ENCODE peak calls at places on chromosomes 13 and 19, in eight cellular contexts. One of them, this sample, is unnamed.
A peak's percentile ranks its signal among the peaks of the same experiment; 100 is the strongest.

GRCh38 chr13:95809429-95809828 is 132.5 kb downstream of the DNAJC3 start:
- DNase-seq in lung: no peak
- DNase-seq in fibroblast of the aortic adventitia: no peak
- DNase-seq in Peyer's patch: no peak
- DNase-seq in nephron progenitor cell: no peak
- DNase-seq in brain microvascular endothelial cell: no peak
- DNase-seq in psoas muscle: no peak
- DNase-seq in progenitor cell of endocrine pancreas: no peak
- DNase-seq in this sample: no peak

GRCh38 chr19:29060833-29061364 is 152.1 kb downstream of the UQCRFS1 start:
- DNase-seq in fibroblast of the aortic adventitia: no peak
- DNase-seq in nephron progenitor cell: no peak
- DNase-seq in psoas muscle: no peak
- DNase-seq in progenitor cell of endocrine pancreas: no peak
- DNase-seq in lung: no peak
- DNase-seq in brain microvascular endothelial cell: no peak
- DNase-seq in Peyer's patch: no peak
- DNase-seq in this sample: no peak

GRCh38 chr19:290539-291521 is at the start of gene PLPP2:
- DNase-seq in brain microvascular endothelial cell: no peak
- DNase-seq in progenitor cell of endocrine pancreas: peak; percentile 58
- DNase-seq in fibroblast of the aortic adventitia: peak; percentile 17
- DNase-seq in Peyer's patch: peak; percentile 81
- DNase-seq in psoas muscle: no peak
- DNase-seq in nephron progenitor cell: no peak
- DNase-seq in lung: peak; percentile 54
- DNase-seq in this sample: no peak

GRCh38 chr13:101398191-101398590 is 18.1 kb downstream of the NALCN start:
- DNase-seq in fibroblast of the aortic adventitia: peak; percentile 39
- DNase-seq in progenitor cell of endocrine pancreas: no peak
- DNase-seq in lung: no peak
- DNase-seq in brain microvascular endothelial cell: peak; percentile 39
- DNase-seq in Peyer's patch: no peak
- DNase-seq in psoas muscle: no peak
- DNase-seq in nephron progenitor cell: no peak
- DNase-seq in this sample: no peak

GRCh38 chr19:48498576-48498879 is 13.1 kb downstream of the LMTK3 start:
- DNase-seq in lung: no peak
- DNase-seq in brain microvascular endothelial cell: no peak
- DNase-seq in progenitor cell of endocrine pancreas: no peak
- DNase-seq in Peyer's patch: no peak
- DNase-seq in psoas muscle: no peak
- DNase-seq in nephron progenitor cell: no peak
- DNase-seq in fibroblast of the aortic adventitia: no peak
- DNase-seq in this sample: no peak

GRCh38 chr13:29975287-29975686 is 124.9 kb upstream of the UBL3 start:
- DNase-seq in Peyer's patch: no peak
- DNase-seq in psoas muscle: no peak
- DNase-seq in lung: no peak
- DNase-seq in fibroblast of the aortic adventitia: no peak
- DNase-seq in nephron progenitor cell: no peak
- DNase-seq in progenitor cell of endocrine pancreas: no peak
- DNase-seq in brain microvascular endothelial cell: no peak
- DNase-seq in this sample: no peak

GRCh38 chr13:91375119-91375729 is 23.2 kb upstream of the GPC5 start:
- DNase-seq in progenitor cell of endocrine pancreas: no peak
- DNase-seq in Peyer's patch: no peak
- DNase-seq in lung: no peak
- DNase-seq in nephron progenitor cell: peak; percentile 6
- DNase-seq in fibroblast of the aortic adventitia: peak; percentile 35
- DNase-seq in brain microvascular endothelial cell: no peak
- DNase-seq in psoas muscle: no peak
- DNase-seq in this sample: no peak

GRCh38 chr19:53082929-53083328 is 20.3 kb downstream of the ZNF160 start:
- DNase-seq in brain microvascular endothelial cell: no peak
- DNase-seq in psoas muscle: no peak
- DNase-seq in nephron progenitor cell: no peak
- DNase-seq in fibroblast of the aortic adventitia: no peak
- DNase-seq in progenitor cell of endocrine pancreas: no peak
- DNase-seq in lung: no peak
- DNase-seq in Peyer's patch: no peak
- DNase-seq in this sample: no peak

GRCh38 chr13:94674609-94675348 is 37.6 kb downstream of the SOX21 start:
- DNase-seq in psoas muscle: no peak
- DNase-seq in Peyer's patch: no peak
- DNase-seq in fibroblast of the aortic adventitia: peak; percentile 57
- DNase-seq in progenitor cell of endocrine pancreas: peak; percentile 55
- DNase-seq in lung: peak; percentile 39
- DNase-seq in nephron progenitor cell: peak; percentile 75
- DNase-seq in brain microvascular endothelial cell: peak; percentile 26
- DNase-seq in this sample: peak; percentile 72

GRCh38 chr19:40366697-40367561 is 18.4 kb downstream of the PLD3 start:
- DNase-seq in psoas muscle: no peak
- DNase-seq in brain microvascular endothelial cell: peak; percentile 13
- DNase-seq in progenitor cell of endocrine pancreas: peak; percentile 60
- DNase-seq in nephron progenitor cell: peak; percentile 57
- DNase-seq in lung: peak; percentile 43
- DNase-seq in fibroblast of the aortic adventitia: no peak
- DNase-seq in Peyer's patch: no peak
- DNase-seq in this sample: no peak

GRCh38 chr19:7788933-7789323 is 25.9 kb downstream of the CLEC4M start:
- DNase-seq in progenitor cell of endocrine pancreas: no peak
- DNase-seq in lung: no peak
- DNase-seq in brain microvascular endothelial cell: no peak
- DNase-seq in psoas muscle: no peak
- DNase-seq in nephron progenitor cell: peak; percentile 27
- DNase-seq in fibroblast of the aortic adventitia: no peak
- DNase-seq in Peyer's patch: no peak
- DNase-seq in this sample: no peak

GRCh38 chr13:99281811-99282263 is 23.7 kb upstream of the GPR18 start:
- DNase-seq in brain microvascular endothelial cell: no peak
- DNase-seq in nephron progenitor cell: no peak
- DNase-seq in Peyer's patch: no peak
- DNase-seq in lung: peak; percentile 64
- DNase-seq in fibroblast of the aortic adventitia: no peak
- DNase-seq in psoas muscle: peak; percentile 74
- DNase-seq in progenitor cell of endocrine pancreas: no peak
- DNase-seq in this sample: no peak

GRCh38 chr19:35797663-35798062 is 15.0 kb downstream of the PRODH2 start:
- DNase-seq in fibroblast of the aortic adventitia: no peak
- DNase-seq in nephron progenitor cell: peak; percentile 38
- DNase-seq in progenitor cell of endocrine pancreas: no peak
- DNase-seq in brain microvascular endothelial cell: no peak
- DNase-seq in lung: no peak
- DNase-seq in psoas muscle: no peak
- DNase-seq in Peyer's patch: no peak
- DNase-seq in this sample: no peak

GRCh38 chr19:3516675-3517207 is 10.6 kb downstream of the FZR1 start:
- DNase-seq in Peyer's patch: no peak
- DNase-seq in progenitor cell of endocrine pancreas: no peak
- DNase-seq in psoas muscle: no peak
- DNase-seq in nephron progenitor cell: no peak
- DNase-seq in fibroblast of the aortic adventitia: no peak
- DNase-seq in lung: no peak
- DNase-seq in brain microvascular endothelial cell: no peak
- DNase-seq in this sample: peak; percentile 68

GRCh38 chr19:1361601-1362384 is 21.9 kb upstream of the NDUFS7 start:
- DNase-seq in brain microvascular endothelial cell: peak; percentile 69
- DNase-seq in nephron progenitor cell: no peak
- DNase-seq in progenitor cell of endocrine pancreas: no peak
- DNase-seq in lung: no peak
- DNase-seq in fibroblast of the aortic adventitia: peak; percentile 63
- DNase-seq in Peyer's patch: no peak
- DNase-seq in psoas muscle: no peak
- DNase-seq in this sample: no peak

DNA sequence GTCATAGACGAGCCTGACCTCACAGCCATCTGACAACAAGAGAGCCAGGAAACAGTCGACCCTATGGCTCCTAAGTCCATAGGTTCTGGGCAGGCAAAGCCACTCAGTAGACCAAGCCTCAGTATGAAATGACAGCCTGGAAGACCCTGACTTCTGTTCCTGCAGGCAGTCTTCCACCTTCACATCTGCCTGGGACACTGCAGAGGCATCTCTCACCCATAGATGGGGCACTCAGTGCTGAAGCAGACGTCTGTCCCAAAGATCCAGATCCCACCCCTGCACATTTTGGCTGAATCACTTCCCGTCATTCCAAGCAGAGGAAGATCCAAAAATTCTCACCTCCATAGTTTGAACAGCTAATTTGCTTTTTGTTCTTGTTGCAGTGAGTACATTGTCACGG is 139.3 kb upstream of the ZNF507 start:
- DNase-seq in Peyer's patch: no peak
- DNase-seq in lung: no peak
- DNase-seq in brain microvascular endothelial cell: no peak
- DNase-seq in fibroblast of the aortic adventitia: no peak
- DNase-seq in progenitor cell of endocrine pancreas: no peak
- DNase-seq in psoas muscle: no peak
- DNase-seq in nephron progenitor cell: no peak
- DNase-seq in this sample: no peak
- TF ChIP-seq CTCF in Peyer's patch: no peak
- TF ChIP-seq CTCF in lung: no peak
- TF ChIP-seq CTCF in brain microvascular endothelial cell: no peak
- TF ChIP-seq CTCF in fibroblast of the aortic adventitia: no peak
- TF ChIP-seq CTCF in progenitor cell of endocrine pancreas: no peak
- TF ChIP-seq CTCF in psoas muscle: no peak
- TF ChIP-seq CTCF in nephron progenitor cell: no peak
- TF ChIP-seq CTCF in this sample: no peak

GRCh38 chr19:43748205-43748594 is 6.6 kb downstream of the SMG9 start:
- DNase-seq in brain microvascular endothelial cell: no peak
- DNase-seq in nephron progenitor cell: no peak
- DNase-seq in Peyer's patch: no peak
- DNase-seq in lung: no peak
- DNase-seq in progenitor cell of endocrine pancreas: no peak
- DNase-seq in psoas muscle: no peak
- DNase-seq in fibroblast of the aortic adventitia: no peak
- DNase-seq in this sample: no peak

GRCh38 chr19:43747557-43748204 is 7.1 kb downstream of the SMG9 start:
- DNase-seq in psoas muscle: no peak
- DNase-seq in fibroblast of the aortic adventitia: no peak
- DNase-seq in progenitor cell of endocrine pancreas: no peak
- DNase-seq in Peyer's patch: no peak
- DNase-seq in lung: no peak
- DNase-seq in nephron progenitor cell: no peak
- DNase-seq in brain microvascular endothelial cell: no peak
- DNase-seq in this sample: no peak

GRCh38 chr19:43749898-43750297 is 4.9 kb downstream of the SMG9 start:
- DNase-seq in Peyer's patch: no peak
- DNase-seq in lung: no peak
- DNase-seq in progenitor cell of endocrine pancreas: no peak
- DNase-seq in fibroblast of the aortic adventitia: no peak
- DNase-seq in nephron progenitor cell: no peak
- DNase-seq in brain microvascular endothelial cell: no peak
- DNase-seq in psoas muscle: no peak
- DNase-seq in this sample: no peak

GRCh38 chr19:43749152-43749551 is 5.6 kb downstream of the SMG9 start:
- DNase-seq in progenitor cell of endocrine pancreas: no peak
- DNase-seq in Peyer's patch: no peak
- DNase-seq in brain microvascular endothelial cell: no peak
- DNase-seq in fibroblast of the aortic adventitia: no peak
- DNase-seq in lung: no peak
- DNase-seq in psoas muscle: no peak
- DNase-seq in nephron progenitor cell: no peak
- DNase-seq in this sample: no peak

DNA sequence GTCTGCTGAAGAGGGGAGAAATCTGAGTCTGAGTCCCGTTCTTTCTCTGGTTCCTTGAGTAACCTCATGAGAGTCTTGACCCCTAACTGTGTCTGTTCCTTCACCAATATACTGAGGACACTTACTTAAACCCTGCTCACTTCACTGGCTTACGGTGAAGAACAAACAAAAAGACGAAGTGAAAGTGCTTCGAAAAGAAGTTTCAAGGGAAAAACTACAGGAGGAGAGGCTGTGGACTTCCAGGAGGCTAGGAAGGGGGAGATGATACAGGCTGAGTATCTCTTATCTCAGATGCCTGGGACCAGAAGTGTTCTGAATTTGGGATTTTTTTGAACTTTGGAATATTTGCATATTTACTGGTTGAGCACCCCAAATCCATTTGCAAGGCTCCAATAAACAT is 6.1 kb downstream of the SMG9 start:
- DNase-seq in psoas muscle: no peak
- DNase-seq in Peyer's patch: no peak
- DNase-seq in brain microvascular endothelial cell: no peak
- DNase-seq in lung: no peak
- DNase-seq in nephron progenitor cell: no peak
- DNase-seq in progenitor cell of endocrine pancreas: no peak
- DNase-seq in fibroblast of the aortic adventitia: no peak
- DNase-seq in this sample: no peak
- TF ChIP-seq CTCF in psoas muscle: no peak
- TF ChIP-seq CTCF in Peyer's patch: no peak
- TF ChIP-seq CTCF in brain microvascular endothelial cell: no peak
- TF ChIP-seq CTCF in lung: no peak
- TF ChIP-seq CTCF in nephron progenitor cell: no peak
- TF ChIP-seq CTCF in progenitor cell of endocrine pancreas: no peak
- TF ChIP-seq CTCF in fibroblast of the aortic adventitia: no peak
- TF ChIP-seq CTCF in this sample: no peak

GRCh38 chr13:111046590-111047141 is 68.4 kb upstream of the ARHGEF7 start:
- DNase-seq in psoas muscle: peak; percentile 64
- DNase-seq in brain microvascular endothelial cell: peak; percentile 59
- DNase-seq in Peyer's patch: no peak
- DNase-seq in lung: peak; percentile 28
- DNase-seq in progenitor cell of endocrine pancreas: no peak
- DNase-seq in fibroblast of the aortic adventitia: peak; percentile 31
- DNase-seq in nephron progenitor cell: no peak
- DNase-seq in this sample: no peak
- TF ChIP-seq CTCF in psoas muscle: peak; percentile 40
- TF ChIP-seq CTCF in brain microvascular endothelial cell: peak; percentile 61
- TF ChIP-seq CTCF in Peyer's patch: peak; percentile 23
- TF ChIP-seq CTCF in lung: no peak
- TF ChIP-seq CTCF in progenitor cell of endocrine pancreas: no peak
- TF ChIP-seq CTCF in fibroblast of the aortic adventitia: peak; percentile 51
- TF ChIP-seq CTCF in nephron progenitor cell: no peak
- TF ChIP-seq CTCF in this sample: peak; percentile 35

GRCh38 chr13:24742294-24742693 is 21.7 kb upstream of the RNF17 start:
- DNase-seq in progenitor cell of endocrine pancreas: no peak
- DNase-seq in lung: no peak
- DNase-seq in Peyer's patch: no peak
- DNase-seq in fibroblast of the aortic adventitia: no peak
- DNase-seq in brain microvascular endothelial cell: no peak
- DNase-seq in nephron progenitor cell: peak; percentile 37
- DNase-seq in psoas muscle: no peak
- DNase-seq in this sample: no peak

GRCh38 chr13:24741791-24742190 is 22.2 kb upstream of the RNF17 start:
- DNase-seq in lung: no peak
- DNase-seq in fibroblast of the aortic adventitia: no peak
- DNase-seq in nephron progenitor cell: no peak
- DNase-seq in psoas muscle: no peak
- DNase-seq in brain microvascular endothelial cell: no peak
- DNase-seq in progenitor cell of endocrine pancreas: no peak
- DNase-seq in Peyer's patch: no peak
- DNase-seq in this sample: no peak

GRCh38 chr13:24742986-24743385 is 21.0 kb upstream of the RNF17 start:
- DNase-seq in psoas muscle: no peak
- DNase-seq in nephron progenitor cell: no peak
- DNase-seq in brain microvascular endothelial cell: no peak
- DNase-seq in lung: no peak
- DNase-seq in Peyer's patch: no peak
- DNase-seq in fibroblast of the aortic adventitia: no peak
- DNase-seq in progenitor cell of endocrine pancreas: no peak
- DNase-seq in this sample: no peak

GRCh38 chr13:24740014-24740890 is 23.7 kb upstream of the RNF17 start:
- DNase-seq in nephron progenitor cell: no peak
- DNase-seq in psoas muscle: no peak
- DNase-seq in progenitor cell of endocrine pancreas: no peak
- DNase-seq in lung: no peak
- DNase-seq in brain microvascular endothelial cell: no peak
- DNase-seq in Peyer's patch: no peak
- DNase-seq in fibroblast of the aortic adventitia: no peak
- DNase-seq in this sample: no peak

GRCh38 chr13:24741016-24741662 is 22.8 kb upstream of the RNF17 start:
- DNase-seq in brain microvascular endothelial cell: no peak
- DNase-seq in fibroblast of the aortic adventitia: no peak
- DNase-seq in progenitor cell of endocrine pancreas: no peak
- DNase-seq in psoas muscle: no peak
- DNase-seq in nephron progenitor cell: no peak
- DNase-seq in lung: no peak
- DNase-seq in Peyer's patch: no peak
- DNase-seq in this sample: no peak
- TF ChIP-seq CTCF in brain microvascular endothelial cell: peak; percentile 47
- TF ChIP-seq CTCF in fibroblast of the aortic adventitia: peak; percentile 9
- TF ChIP-seq CTCF in progenitor cell of endocrine pancreas: peak; percentile 26
- TF ChIP-seq CTCF in psoas muscle: no peak
- TF ChIP-seq CTCF in nephron progenitor cell: no peak
- TF ChIP-seq CTCF in lung: no peak
- TF ChIP-seq CTCF in Peyer's patch: peak; percentile 13
- TF ChIP-seq CTCF in this sample: peak; percentile 32

This sample was measured in type B pancreatic cell.